ENCODE peak calls at places on chromosomes 7 and 10, in four cellular contexts. O is fibroblast of pulmonary artery, B is mesendoderm, T is GM18507. C is an unnamed sample.

GRCh38 chr10:101032637-101033201 is 1.7 kb downstream of the SFXN3 start:
- DNase-seq in B (peak; percentile 81), O (peak; percentile 88), T (no peak), C (no peak)

GRCh38 chr10:120456143-120456625 is 843 bp upstream of the PLPP4 start:
- DNase-seq in O (no peak), B (peak; percentile 42), T (no peak), C (no peak)

GRCh38 chr10:47402681-47403301 is 18.7 kb upstream of the ZNF488 start:
- DNase-seq in T (no peak), B (peak; percentile 96), O (peak; percentile 89), C (no peak)

GRCh38 chr7:44791278-44792219 is 4.9 kb upstream of the PPIA start:
- DNase-seq in B (no peak), O (peak; percentile 59), T (no peak), C (no peak)

GRCh38 chr7:116704650-116705049 is 32.7 kb downstream of the MET start:
- DNase-seq in B (no peak), O (no peak), T (no peak), C (no peak)

GRCh38 chr7:134632937-134633540 is 13.6 kb upstream of the BPGM start:
- DNase-seq in B (peak; percentile 66), O (peak; percentile 79), T (no peak), C (no peak)

GRCh38 chr7:25940086-25940906 is 211.7 kb upstream of the NFE2L3 start:
- DNase-seq in T (no peak), B (no peak), O (no peak), C (no peak)

GRCh38 chr10:17410907-17411306 is 43.5 kb downstream of the ST8SIA6 start:
- DNase-seq in T (no peak), B (no peak), O (no peak), C (no peak)

GRCh38 chr10:92847185-92847864 is 995 bp upstream of the EXOC6 start:
- DNase-seq in O (peak; percentile 53), T (no peak), B (no peak), C (no peak)

GRCh38 chr10:133269367-133269766 is 7.3 kb downstream of the ADAM8 start:
- DNase-seq in T (no peak), O (no peak), B (no peak), C (no peak)

GRCh38 chr7:72230281-72230680 is 181.9 kb downstream of the CALN1 start:
- DNase-seq in T (no peak), B (peak; percentile 85), O (no peak), C (no peak)

GRCh38 chr7:75650671-75651070 is 88.1 kb downstream of the HIP1 start:
- DNase-seq in B (peak; percentile 59), T (no peak), O (no peak), C (no peak)

GRCh38 chr10:11698691-11699545 is 43.3 kb upstream of the ECHDC3 start:
- DNase-seq in T (peak; percentile 47), O (no peak), B (no peak), C (no peak)

GRCh38 chr7:42946616-42946928 is 14.4 kb downstream of the MRPL32 start:
- DNase-seq in O (no peak), B (no peak), T (no peak), C (no peak)

GRCh38 chr7:132882714-132883428 is 199.0 kb downstream of the CHCHD3 start:
- DNase-seq in T (no peak), O (no peak), B (peak; percentile 16), C (no peak)

GRCh38 chr7:64630496-64630895 is 35.4 kb upstream of the ZNF107 start:
- DNase-seq in B (peak; percentile 7), O (peak; percentile 32), T (no peak), C (no peak)

GRCh38 chr7:85133560-85133959 is 53.3 kb downstream of the SEMA3D start:
- DNase-seq in O (no peak), B (no peak), T (no peak), C (no peak)

GRCh38 chr10:12067336-12067735 is 1.4 kb upstream of the DHTKD1 start:
- DNase-seq in T (no peak), B (no peak), O (peak; percentile 36), C (no peak)

GRCh38 chr7:55472928-55473725 is 99.2 kb downstream of the VOPP1 start:
- DNase-seq in T (no peak), B (no peak), O (no peak), C (no peak)

GRCh38 chr10:97546441-97547340 is 25.9 kb upstream of the ANKRD2 start:
- DNase-seq in O (no peak), B (no peak), T (no peak), C (no peak)

GRCh38 chr10:4333474-4333894 is 492.5 kb upstream of the AKR1E2 start:
- DNase-seq in T (no peak), B (no peak), O (no peak), C (no peak)

GRCh38 chr7:40583653-40584424 is 449.0 kb downstream of the SUGCT start:
- DNase-seq in T (no peak), B (no peak), O (no peak), C (no peak)

GRCh38 chr7:18667466-18667865 is 171.9 kb downstream of the HDAC9 start:
- DNase-seq in B (peak; percentile 71), T (no peak), O (peak; percentile 90), C (no peak)

GRCh38 chr10:70479161-70479531 is 579 bp downstream of the PALD1 start:
- DNase-seq in B (no peak), T (no peak), O (no peak), C (no peak)

GRCh38 chr7:45574521-45575500 is 643 bp downstream of the ADCY1 start:
- DNase-seq in O (peak; percentile 42), T (peak; percentile 22), B (peak; percentile 78), C (peak; percentile 25)

GRCh38 chr7:68511281-68511680 is 1087.0 kb upstream of the AUTS2 start:
- DNase-seq in B (peak; percentile 82), T (no peak), O (no peak), C (no peak)

GRCh38 chr7:2124604-2125345 is 108.0 kb downstream of the MAD1L1 start:
- DNase-seq in B (no peak), O (no peak), T (no peak), C (peak; percentile 27)

GRCh38 chr10:61760943-61761824 is 98.5 kb downstream of the CABCOCO1 start:
- DNase-seq in B (no peak), T (no peak), O (peak; percentile 50), C (no peak)

GRCh38 chr10:55351431-55351830 is 550.4 kb upstream of the PCDH15 start:
- DNase-seq in T (no peak), O (no peak), B (no peak), C (no peak)

GRCh38 chr10:37754538-37755323 is 102.7 kb downstream of the ZNF248 start:
- DNase-seq in O (no peak), B (peak; percentile 11), T (peak; percentile 2), C (no peak)

GRCh38 chr7:19362099-19362498 is 216.9 kb upstream of the FERD3L start:
- DNase-seq in B (no peak), T (no peak), O (peak; percentile 38), C (no peak)

GRCh38 chr7:94001396-94001795 is 2.8 kb downstream of the BET1 start:
- DNase-seq in T (no peak), O (no peak), B (no peak), C (no peak)

GRCh38 chr7:77696643-77697534 is 630 bp downstream of the RSBN1L start:
- DNase-seq in T (no peak), B (peak; percentile 73), O (peak; percentile 42), C (peak; percentile 54)

GRCh38 chr10:124351481-124352220 is 67.1 kb downstream of the OAT start:
- DNase-seq in T (no peak), O (no peak), B (no peak), C (no peak)

GRCh38 chr7:28280516-28280915 is 99.9 kb upstream of the JAZF1 start:
- DNase-seq in T (no peak), B (no peak), O (no peak), C (no peak)

GRCh38 chr7:117582219-117582704 is 102.4 kb downstream of the CFTR start:
- DNase-seq in O (peak; percentile 99), T (no peak), B (peak; percentile 87), C (no peak)

GRCh38 chr10:126088144-126088543 is 191.8 kb downstream of the FANK1 start:
- DNase-seq in T (no peak), O (peak; percentile 54), B (peak; percentile 85), C (no peak)

GRCh38 chr7:150515752-150516151 is 1.1 kb downstream of the GIMAP7 start:
- DNase-seq in T (no peak), O (no peak), B (no peak), C (no peak)

C was measured in NCI-H2107.